ENCODE peak calls at places on chromosomes 13 and 19, in five cellular contexts. M is K562, Q is upper lobe of left lung, T is HepG2, J is HCT116. D is an unnamed sample.

GRCh38 chr13:30673669-30674521 is 56.2 kb downstream of the USPL1 start:
- ATAC-seq in T (peak), Q (peak), M (peak), J (peak), D (peak)

GRCh38 chr19:2634228-2634951 is 68.1 kb downstream of the GNG7 start:
- ATAC-seq in J (no peak), Q (peak), T (no peak), M (no peak), D (no peak)

GRCh38 chr13:112730157-112730671 is 40.4 kb downstream of the ATP11A start:
- ATAC-seq in M (no peak), Q (no peak), T (no peak), J (no peak), D (no peak)

GRCh38 chr13:101925731-101926130 is 473.3 kb downstream of the ITGBL1 start:
- ATAC-seq in M (no peak), J (no peak), T (no peak), Q (no peak), D (no peak)

GRCh38 chr19:35301961-35302360 is 10.0 kb downstream of the MAG start:
- ATAC-seq in Q (no peak), J (no peak), T (no peak), M (no peak), D (no peak)

GRCh38 chr19:8452446-8453123 is 7.8 kb downstream of the HNRNPM start:
- ATAC-seq in T (no peak), M (no peak), J (no peak), Q (no peak), D (no peak)

GRCh38 chr13:60032836-60033235 is 130.9 kb downstream of the DIAPH3 start:
- ATAC-seq in T (no peak), M (no peak), J (no peak), Q (no peak), D (no peak)

GRCh38 chr13:81927347-81927746 is 1586.4 kb upstream of the SPRY2 start:
- ATAC-seq in M (no peak), J (peak), T (peak), Q (no peak), D (no peak)

GRCh38 chr13:46588019-46588418 is 35.0 kb downstream of the LRCH1 start:
- ATAC-seq in J (no peak), M (no peak), Q (no peak), T (no peak), D (no peak)

GRCh38 chr19:4597278-4597974 is 37.9 kb upstream of the SEMA6B start:
- ATAC-seq in M (peak), Q (no peak), T (peak), J (peak), D (no peak)

GRCh38 chr19:3976495-3977241 is 5.8 kb upstream of the DAPK3 start:
- ATAC-seq in J (peak), Q (peak), T (peak), M (peak), D (no peak)

GRCh38 chr19:40219721-40220276 is 1.6 kb upstream of the TTC9B start:
- ATAC-seq in T (no peak), Q (no peak), M (peak), J (peak), D (no peak)

GRCh38 chr13:107866007-107866665 is 349.2 kb downstream of the LIG4 start:
- ATAC-seq in T (peak), M (peak), Q (peak), J (no peak), D (peak)

GRCh38 chr13:94312511-94313191 is 166.8 kb downstream of the DCT start:
- ATAC-seq in Q (no peak), T (no peak), J (no peak), M (no peak), D (no peak)

GRCh38 chr19:33252971-33253370 is 27.3 kb upstream of the SLC7A10 start:
- ATAC-seq in M (no peak), J (no peak), Q (peak), T (no peak), D (no peak)

DNA sequence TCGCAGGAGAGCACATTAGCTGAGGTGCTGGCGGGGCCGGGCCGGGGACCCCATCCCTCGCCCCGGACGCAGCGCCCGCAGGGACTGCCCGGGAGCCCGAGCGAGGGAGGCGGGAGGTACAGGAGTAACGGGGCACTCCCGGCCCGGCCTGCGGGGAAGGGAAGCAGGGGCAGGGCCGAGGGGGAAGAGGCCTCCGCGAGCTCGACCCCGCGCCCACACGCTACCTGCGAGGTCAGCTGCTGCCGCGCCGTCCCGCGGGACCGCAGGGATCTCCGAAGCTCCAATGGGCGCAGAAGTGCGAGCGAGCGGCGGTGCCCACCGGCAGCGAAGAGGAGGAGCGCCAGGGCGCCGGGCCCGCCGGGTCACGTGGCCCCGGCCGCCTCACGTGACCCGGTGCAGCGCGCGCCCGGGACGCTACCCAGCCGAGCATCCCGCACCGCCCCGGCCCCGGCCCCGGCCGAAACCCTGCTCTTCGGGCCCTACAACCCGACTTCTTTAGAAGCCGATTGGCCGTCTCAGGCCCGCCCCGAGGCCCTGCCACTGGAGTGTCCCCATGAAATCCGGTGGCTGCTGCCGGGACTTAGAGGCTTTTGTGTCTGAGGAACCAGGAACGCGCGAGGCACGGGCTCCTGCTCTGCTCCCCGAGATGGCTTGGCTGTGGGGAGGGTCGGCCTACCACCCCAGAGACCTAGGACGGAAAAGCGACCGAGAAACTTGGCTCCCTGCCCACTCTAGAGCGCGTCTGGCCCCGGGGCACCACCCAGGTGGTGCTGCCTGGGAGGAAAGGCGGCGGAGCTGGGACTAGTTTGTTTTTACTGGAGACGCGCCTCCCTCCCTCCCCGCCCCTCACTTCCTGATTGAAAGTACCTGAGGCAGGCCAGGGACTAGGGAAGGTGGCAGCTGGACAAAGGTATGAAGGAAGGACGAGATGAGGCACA is at the start of gene RCBTB1:
- ATAC-seq in J (peak), T (peak), Q (peak), M (peak), D (peak)
- TF ChIP-seq POLR2A in J (no peak), T (peak), Q (peak), M (peak), D (peak)

GRCh38 chr19:38980583-38981374 is 5.2 kb upstream of the FBXO17 start:
- ATAC-seq in Q (no peak), M (no peak), T (peak), J (no peak), D (no peak)
- TF ChIP-seq POLR2AphosphoS5 in Q (no peak), M (no peak), T (no peak), J (no peak), D (no peak)

GRCh38 chr13:42794572-42795275 is 13.3 kb downstream of the FAM216B start:
- ATAC-seq in Q (no peak), J (no peak), T (no peak), M (no peak), D (no peak)
- TF ChIP-seq POLR2A in Q (no peak), J (no peak), T (no peak), M (no peak), D (no peak)

GRCh38 chr19:55642153-55643002 is 1.1 kb upstream of the ZNF581 start:
- ATAC-seq in Q (no peak), M (no peak), J (peak), T (peak), D (peak)
- TF ChIP-seq POLR2AphosphoS5 in Q (no peak), M (no peak), J (peak), T (no peak), D (peak)

GRCh38 chr13:77522444-77522843 is 13.1 kb upstream of the SCEL start:
- ATAC-seq in J (no peak), M (no peak), Q (peak), T (no peak), D (no peak)

GRCh38 chr13:77521194-77521593 is 14.3 kb upstream of the SCEL start:
- ATAC-seq in J (peak), T (no peak), M (no peak), Q (no peak), D (no peak)

GRCh38 chr13:77521595-77522367 is 13.7 kb upstream of the SCEL start:
- ATAC-seq in J (peak), M (no peak), T (no peak), Q (peak), D (no peak)

GRCh38 chr13:77523834-77524728 is 11.4 kb upstream of the SCEL start:
- ATAC-seq in Q (no peak), M (no peak), T (no peak), J (no peak), D (no peak)

GRCh38 chr13:77523386-77523785 is 12.1 kb upstream of the SCEL start:
- ATAC-seq in Q (no peak), T (no peak), J (no peak), M (no peak), D (no peak)
- TF ChIP-seq POLR2A in Q (no peak), T (no peak), J (no peak), M (no peak), D (no peak)

GRCh38 chr19:19366691-19367396 is 38.6 kb upstream of the GATAD2A start:
- ATAC-seq in Q (peak), M (peak), J (peak), T (peak), D (peak)
- TF ChIP-seq POLR2AphosphoS5 in Q (peak), M (no peak), J (peak), T (peak), D (no peak)

GRCh38 chr19:45423589-45424190 is at the start of gene ERCC1:
- ATAC-seq in J (peak), Q (peak), M (peak), T (peak), D (peak)
- TF ChIP-seq POLR2A in J (peak), Q (no peak), M (peak), T (peak), D (peak)

DNA sequence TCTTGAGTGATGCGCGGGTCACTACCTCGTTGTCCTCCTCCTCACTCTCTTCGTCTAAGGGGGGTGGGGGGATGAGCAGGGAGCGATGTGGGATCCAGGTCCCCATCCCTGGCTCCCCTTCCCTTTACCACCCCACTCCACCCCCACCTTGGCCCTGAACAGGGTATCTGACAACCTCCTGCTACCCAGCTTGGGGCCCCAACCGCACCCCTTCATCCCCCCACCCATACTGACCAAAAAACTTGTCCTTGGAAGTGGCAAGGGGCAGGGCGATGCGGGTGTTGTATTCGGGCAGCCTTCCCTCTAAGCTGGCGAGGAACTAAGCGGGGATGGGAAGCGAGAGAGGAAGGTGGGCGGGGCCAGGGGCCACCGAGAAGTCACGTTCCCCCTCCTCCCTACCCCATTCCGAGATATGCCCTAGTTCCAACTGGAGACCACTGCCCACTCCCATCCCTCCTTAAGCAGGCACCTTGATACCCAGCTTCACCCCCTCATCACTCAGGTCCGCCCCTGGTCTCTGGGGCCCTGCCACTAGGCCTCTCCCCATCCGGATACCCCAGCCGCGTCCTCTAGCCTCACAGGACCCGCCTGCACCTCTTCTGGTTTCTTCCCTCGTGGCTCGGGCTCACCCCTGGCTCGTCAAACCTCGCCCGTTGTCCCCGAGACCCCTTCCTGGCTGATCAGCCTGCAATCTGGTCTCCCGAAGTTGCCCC is 1.9 kb upstream of the RGL3 start:
- ATAC-seq in J (no peak), Q (no peak), T (no peak), M (no peak), D (no peak)
- TF ChIP-seq POLR2AphosphoS5 in J (no peak), Q (no peak), T (no peak), M (no peak), D (no peak)

GRCh38 chr13:34031629-34032028 is 213.7 kb downstream of the RFC3 start:
- ATAC-seq in Q (no peak), M (no peak), T (peak), J (no peak), D (no peak)
- TF ChIP-seq POLR2A in Q (no peak), M (no peak), T (no peak), J (no peak), D (no peak)

GRCh38 chr19:12672744-12673143 is 6.1 kb downstream of the WDR83 start:
- ATAC-seq in Q (no peak), M (no peak), T (no peak), J (no peak), D (no peak)

GRCh38 chr19:12668937-12669271 is 2.3 kb downstream of the WDR83 start:
- ATAC-seq in T (peak), J (peak), Q (peak), M (peak), D (peak)

GRCh38 chr19:12668346-12668745 is 1.7 kb downstream of the WDR83 start:
- ATAC-seq in M (no peak), T (no peak), Q (no peak), J (no peak), D (no peak)

GRCh38 chr19:12669272-12670158 is 2.9 kb downstream of the WDR83 start:
- ATAC-seq in Q (peak), T (peak), J (peak), M (peak), D (peak)

DNA sequence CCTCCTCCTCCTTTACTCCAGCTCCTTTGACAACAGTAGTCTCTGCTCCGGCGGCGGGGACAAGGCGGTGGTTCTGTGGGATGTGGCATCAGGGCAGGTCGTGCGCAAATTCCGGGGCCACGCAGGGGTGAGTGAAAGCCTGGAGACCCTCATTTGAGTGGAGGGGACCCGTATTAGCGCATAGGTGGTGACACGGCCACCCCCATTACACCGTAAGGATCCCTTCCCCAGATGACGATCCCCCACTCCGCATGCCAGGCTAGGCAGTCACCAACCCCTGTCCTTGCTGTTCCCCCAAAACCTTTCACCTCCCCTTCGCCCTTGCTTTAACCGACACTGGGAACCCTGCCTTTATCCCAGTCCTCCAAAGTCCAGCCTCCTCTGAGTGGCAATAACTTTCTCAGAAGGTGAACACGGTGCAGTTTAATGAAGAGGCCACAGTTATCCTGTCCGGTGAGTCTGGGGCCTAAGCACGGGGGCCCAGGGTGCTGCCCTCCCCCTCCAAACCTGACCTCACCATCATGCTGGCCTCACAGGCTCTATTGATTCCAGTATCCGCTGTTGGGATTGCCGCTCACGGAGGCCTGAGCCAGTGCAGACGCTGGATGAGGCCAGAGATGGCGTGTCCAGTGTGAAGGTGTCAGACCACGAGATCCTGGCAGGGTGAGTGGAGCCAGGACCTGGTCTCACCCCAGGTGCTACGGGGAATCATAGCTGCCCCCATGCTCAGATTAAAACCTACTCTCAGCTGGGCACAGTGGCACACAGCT is 3.7 kb downstream of the WDR83 start:
- ATAC-seq in Q (no peak), J (no peak), M (no peak), T (no peak), D (no peak)
- TF ChIP-seq POLR2AphosphoS5 in Q (no peak), J (no peak), M (peak), T (no peak), D (no peak)